ENCODE peak calls at places on chromosome 1, in nine cellular contexts. One of them, this sample, is unnamed.

GRCh38 chr1:93448292-93448982 is 519 bp downstream of the FNBP1L start:
- DNase-seq in sigmoid colon: peak; percentile 80
- DNase-seq in upper lobe of left lung: peak; percentile 35
- DNase-seq in spleen: peak; percentile 83
- DNase-seq in A549: peak; percentile 38
- DNase-seq in adrenal gland: peak; percentile 76
- DNase-seq in testis: peak; percentile 78
- DNase-seq in K562: peak; percentile 58
- DNase-seq in prostate gland: peak; percentile 45
- DNase-seq in this sample: peak; percentile 60

GRCh38 chr1:186792870-186793581 is 35.7 kb upstream of the PLA2G4A start:
- DNase-seq in upper lobe of left lung: no peak
- DNase-seq in testis: no peak
- DNase-seq in sigmoid colon: no peak
- DNase-seq in K562: no peak
- DNase-seq in adrenal gland: no peak
- DNase-seq in prostate gland: no peak
- DNase-seq in spleen: no peak
- DNase-seq in A549: no peak
- DNase-seq in this sample: no peak

GRCh38 chr1:109252893-109253802 is 3.8 kb downstream of the CELSR2 start:
- DNase-seq in sigmoid colon: peak; percentile 94
- DNase-seq in testis: peak; percentile 82
- DNase-seq in A549: no peak
- DNase-seq in prostate gland: peak; percentile 78
- DNase-seq in spleen: peak; percentile 73
- DNase-seq in upper lobe of left lung: no peak
- DNase-seq in K562: no peak
- DNase-seq in adrenal gland: no peak
- DNase-seq in this sample: peak; percentile 59

GRCh38 chr1:20730690-20731056 is 1.8 kb downstream of the SH2D5 start:
- DNase-seq in A549: no peak
- DNase-seq in testis: peak; percentile 13
- DNase-seq in sigmoid colon: no peak
- DNase-seq in spleen: no peak
- DNase-seq in prostate gland: no peak
- DNase-seq in adrenal gland: no peak
- DNase-seq in K562: no peak
- DNase-seq in upper lobe of left lung: no peak
- DNase-seq in this sample: no peak

GRCh38 chr1:58848818-58849411 is 65.1 kb upstream of the JUN start:
- DNase-seq in upper lobe of left lung: peak; percentile 34
- DNase-seq in K562: peak; percentile 63
- DNase-seq in sigmoid colon: peak; percentile 74
- DNase-seq in adrenal gland: peak; percentile 78
- DNase-seq in A549: peak; percentile 72
- DNase-seq in testis: peak; percentile 41
- DNase-seq in prostate gland: no peak
- DNase-seq in spleen: no peak
- DNase-seq in this sample: peak; percentile 76

GRCh38 chr1:1433804-1434130 is 1.7 kb upstream of the VWA1 start:
- DNase-seq in adrenal gland: no peak
- DNase-seq in K562: peak; percentile 66
- DNase-seq in upper lobe of left lung: peak; percentile 58
- DNase-seq in sigmoid colon: no peak
- DNase-seq in spleen: no peak
- DNase-seq in A549: no peak
- DNase-seq in prostate gland: no peak
- DNase-seq in testis: no peak
- DNase-seq in this sample: peak; percentile 56

GRCh38 chr1:37553927-37554808 is at the start of gene SNIP1:
- DNase-seq in spleen: peak; percentile 94
- DNase-seq in sigmoid colon: peak; percentile 97
- DNase-seq in adrenal gland: peak; percentile 93
- DNase-seq in upper lobe of left lung: peak; percentile 93
- DNase-seq in A549: peak; percentile 92
- DNase-seq in testis: peak; percentile 97
- DNase-seq in prostate gland: peak; percentile 93
- DNase-seq in K562: peak; percentile 98
- DNase-seq in this sample: peak; percentile 94

GRCh38 chr1:183604048-183604808 is 14.0 kb upstream of the NCF2 start:
- DNase-seq in testis: no peak
- DNase-seq in sigmoid colon: no peak
- DNase-seq in spleen: peak; percentile 91
- DNase-seq in prostate gland: no peak
- DNase-seq in K562: peak; percentile 81
- DNase-seq in A549: no peak
- DNase-seq in adrenal gland: no peak
- DNase-seq in upper lobe of left lung: peak; percentile 74
- DNase-seq in this sample: no peak

GRCh38 chr1:181319903-181320302 is 163.4 kb upstream of the CACNA1E start:
- DNase-seq in K562: no peak
- DNase-seq in spleen: no peak
- DNase-seq in prostate gland: no peak
- DNase-seq in A549: no peak
- DNase-seq in sigmoid colon: no peak
- DNase-seq in testis: no peak
- DNase-seq in adrenal gland: no peak
- DNase-seq in upper lobe of left lung: no peak
- DNase-seq in this sample: no peak

GRCh38 chr1:35247256-35247655 is 21.3 kb upstream of the ZMYM4 start:
- DNase-seq in adrenal gland: no peak
- DNase-seq in sigmoid colon: no peak
- DNase-seq in A549: no peak
- DNase-seq in upper lobe of left lung: no peak
- DNase-seq in testis: no peak
- DNase-seq in K562: no peak
- DNase-seq in spleen: no peak
- DNase-seq in prostate gland: no peak
- DNase-seq in this sample: no peak

GRCh38 chr1:230463326-230463725 is 37.2 kb upstream of the PGBD5 start:
- DNase-seq in sigmoid colon: no peak
- DNase-seq in K562: no peak
- DNase-seq in prostate gland: no peak
- DNase-seq in adrenal gland: no peak
- DNase-seq in spleen: no peak
- DNase-seq in A549: no peak
- DNase-seq in testis: no peak
- DNase-seq in upper lobe of left lung: no peak
- DNase-seq in this sample: no peak

GRCh38 chr1:37704966-37705365 is 12.7 kb downstream of the CDCA8 start:
- DNase-seq in adrenal gland: no peak
- DNase-seq in A549: no peak
- DNase-seq in sigmoid colon: no peak
- DNase-seq in spleen: no peak
- DNase-seq in upper lobe of left lung: no peak
- DNase-seq in K562: no peak
- DNase-seq in testis: no peak
- DNase-seq in prostate gland: no peak
- DNase-seq in this sample: no peak

GRCh38 chr1:180123463-180123936 is 31.2 kb upstream of the QSOX1 start:
- DNase-seq in sigmoid colon: no peak
- DNase-seq in A549: no peak
- DNase-seq in adrenal gland: no peak
- DNase-seq in testis: no peak
- DNase-seq in upper lobe of left lung: peak; percentile 45
- DNase-seq in prostate gland: no peak
- DNase-seq in spleen: no peak
- DNase-seq in K562: no peak
- DNase-seq in this sample: no peak

GRCh38 chr1:163673756-163674155 is 352.0 kb downstream of the NUF2 start:
- DNase-seq in upper lobe of left lung: no peak
- DNase-seq in A549: no peak
- DNase-seq in spleen: no peak
- DNase-seq in K562: no peak
- DNase-seq in prostate gland: no peak
- DNase-seq in testis: no peak
- DNase-seq in sigmoid colon: no peak
- DNase-seq in adrenal gland: no peak
- DNase-seq in this sample: peak; percentile 72

GRCh38 chr1:226406401-226406881 is 1.5 kb downstream of the PARP1 start:
- DNase-seq in K562: peak; percentile 41
- DNase-seq in A549: peak; percentile 28
- DNase-seq in adrenal gland: no peak
- DNase-seq in upper lobe of left lung: no peak
- DNase-seq in testis: no peak
- DNase-seq in spleen: no peak
- DNase-seq in sigmoid colon: no peak
- DNase-seq in prostate gland: peak; percentile 37
- DNase-seq in this sample: no peak

GRCh38 chr1:3423245-3423829 is 31.1 kb upstream of the ARHGEF16 start:
- DNase-seq in prostate gland: no peak
- DNase-seq in spleen: no peak
- DNase-seq in upper lobe of left lung: peak; percentile 87
- DNase-seq in testis: peak; percentile 66
- DNase-seq in sigmoid colon: no peak
- DNase-seq in adrenal gland: no peak
- DNase-seq in A549: no peak
- DNase-seq in K562: no peak
- DNase-seq in this sample: no peak

GRCh38 chr1:95080446-95080845 is 7.7 kb upstream of the ALG14 start:
- DNase-seq in sigmoid colon: no peak
- DNase-seq in upper lobe of left lung: no peak
- DNase-seq in A549: no peak
- DNase-seq in spleen: no peak
- DNase-seq in K562: no peak
- DNase-seq in prostate gland: no peak
- DNase-seq in adrenal gland: no peak
- DNase-seq in testis: no peak
- DNase-seq in this sample: no peak

GRCh38 chr1:95086949-95087533 is 14.3 kb upstream of the ALG14 start:
- DNase-seq in prostate gland: no peak
- DNase-seq in testis: peak; percentile 26
- DNase-seq in spleen: no peak
- DNase-seq in upper lobe of left lung: no peak
- DNase-seq in adrenal gland: no peak
- DNase-seq in K562: peak; percentile 69
- DNase-seq in sigmoid colon: no peak
- DNase-seq in A549: peak; percentile 72
- DNase-seq in this sample: peak; percentile 36

GRCh38 chr1:95084317-95085176 is 11.8 kb upstream of the ALG14 start:
- DNase-seq in prostate gland: no peak
- DNase-seq in testis: no peak
- DNase-seq in adrenal gland: no peak
- DNase-seq in A549: peak; percentile 55
- DNase-seq in sigmoid colon: no peak
- DNase-seq in K562: peak; percentile 84
- DNase-seq in upper lobe of left lung: no peak
- DNase-seq in spleen: no peak
- DNase-seq in this sample: peak; percentile 23

GRCh38 chr1:95089888-95090287 is 17.1 kb upstream of the ALG14 start:
- DNase-seq in prostate gland: no peak
- DNase-seq in testis: no peak
- DNase-seq in adrenal gland: no peak
- DNase-seq in spleen: no peak
- DNase-seq in A549: no peak
- DNase-seq in K562: peak; percentile 44
- DNase-seq in sigmoid colon: no peak
- DNase-seq in upper lobe of left lung: no peak
- DNase-seq in this sample: no peak

DNA sequence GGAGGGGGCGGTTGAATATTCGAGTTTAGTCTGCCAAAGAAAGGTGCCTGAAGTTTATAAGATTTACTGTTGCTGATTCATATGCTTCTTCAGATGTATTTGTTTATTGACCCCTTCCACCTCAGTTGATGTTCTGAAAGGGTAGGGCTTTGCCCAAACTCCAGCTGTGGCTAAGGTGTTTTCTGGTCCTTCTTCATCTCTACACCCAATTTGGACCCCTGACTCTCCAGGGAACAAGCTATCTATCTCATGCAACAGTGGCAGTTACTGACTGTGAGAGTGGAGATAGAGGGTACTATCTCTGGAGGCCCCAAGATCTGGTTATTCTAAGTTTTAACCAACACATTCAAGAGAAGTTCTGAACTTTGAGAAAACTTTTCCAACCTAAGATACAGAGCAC is 12.6 kb upstream of the ALG14 start:
- DNase-seq in A549: no peak
- DNase-seq in sigmoid colon: no peak
- DNase-seq in testis: no peak
- DNase-seq in prostate gland: no peak
- DNase-seq in spleen: no peak
- DNase-seq in upper lobe of left lung: no peak
- DNase-seq in K562: peak; percentile 89
- DNase-seq in adrenal gland: no peak
- DNase-seq in this sample: no peak
- TF ChIP-seq POLR2A in A549: no peak
- TF ChIP-seq POLR2A in sigmoid colon: no peak
- TF ChIP-seq POLR2A in testis: no peak
- TF ChIP-seq POLR2A in prostate gland: no peak
- TF ChIP-seq POLR2A in spleen: no peak
- TF ChIP-seq POLR2A in upper lobe of left lung: no peak
- TF ChIP-seq POLR2A in K562: peak; percentile 18
- TF ChIP-seq POLR2A in adrenal gland: no peak
- TF ChIP-seq POLR2A in this sample: no peak

GRCh38 chr1:84720275-84720780 is 30.1 kb upstream of the SSX2IP start:
- DNase-seq in adrenal gland: no peak
- DNase-seq in prostate gland: no peak
- DNase-seq in spleen: no peak
- DNase-seq in A549: no peak
- DNase-seq in K562: no peak
- DNase-seq in upper lobe of left lung: no peak
- DNase-seq in testis: peak; percentile 26
- DNase-seq in sigmoid colon: no peak
- DNase-seq in this sample: no peak
- H3K27ac ChIP-seq in adrenal gland: no peak overlapping the region
- H3K27ac ChIP-seq in prostate gland: peak overlapping the region; percentile 32
- H3K27ac ChIP-seq in spleen: no peak overlapping the region
- H3K27ac ChIP-seq in A549: no peak overlapping the region
- H3K27ac ChIP-seq in K562: no peak overlapping the region
- H3K27ac ChIP-seq in upper lobe of left lung: no peak overlapping the region
- H3K27ac ChIP-seq in testis: peak overlapping the region; percentile 5
- H3K27ac ChIP-seq in sigmoid colon: peak overlapping the region; percentile 78
- H3K27ac ChIP-seq in this sample: peak overlapping the region; percentile 58

GRCh38 chr1:7127322-7128050 is 342.2 kb downstream of the CAMTA1 start:
- DNase-seq in K562: no peak
- DNase-seq in testis: no peak
- DNase-seq in adrenal gland: no peak
- DNase-seq in A549: no peak
- DNase-seq in sigmoid colon: no peak
- DNase-seq in upper lobe of left lung: no peak
- DNase-seq in prostate gland: no peak
- DNase-seq in spleen: no peak
- DNase-seq in this sample: no peak
- TF ChIP-seq POLR2A in K562: no peak
- TF ChIP-seq POLR2A in testis: no peak
- TF ChIP-seq POLR2A in adrenal gland: no peak
- TF ChIP-seq POLR2A in A549: no peak
- TF ChIP-seq POLR2A in sigmoid colon: no peak
- TF ChIP-seq POLR2A in upper lobe of left lung: no peak
- TF ChIP-seq POLR2A in prostate gland: no peak
- TF ChIP-seq POLR2A in spleen: no peak
- TF ChIP-seq POLR2A in this sample: no peak

GRCh38 chr1:165254376-165254775 is 102.1 kb downstream of the LMX1A start:
- DNase-seq in prostate gland: no peak
- DNase-seq in sigmoid colon: no peak
- DNase-seq in K562: no peak
- DNase-seq in adrenal gland: no peak
- DNase-seq in spleen: no peak
- DNase-seq in testis: no peak
- DNase-seq in A549: no peak
- DNase-seq in upper lobe of left lung: no peak
- DNase-seq in this sample: no peak
- H3K27ac ChIP-seq in prostate gland: no peak overlapping the region
- H3K27ac ChIP-seq in sigmoid colon: no peak overlapping the region
- H3K27ac ChIP-seq in K562: no peak overlapping the region
- H3K27ac ChIP-seq in adrenal gland: no peak overlapping the region
- H3K27ac ChIP-seq in spleen: no peak overlapping the region
- H3K27ac ChIP-seq in testis: no peak overlapping the region
- H3K27ac ChIP-seq in A549: no peak overlapping the region
- H3K27ac ChIP-seq in upper lobe of left lung: no peak overlapping the region
- H3K27ac ChIP-seq in this sample: no peak overlapping the region